ENCODE peak calls at places on chromosomes 16 and 17, in four cellular contexts. A is heart right ventricle, Y is NCI-H1048, N is M059J. V is an unnamed sample.

GRCh38 chr17:325270-325976 is 27.2 kb downstream of the RPH3AL start:
- DNase-seq in N (no peak), Y (no peak), A (no peak), V (no peak)

GRCh38 chr16:28090646-28091377 is 27.3 kb upstream of the GSG1L start:
- DNase-seq in A (no peak), N (peak), Y (no peak), V (peak)

GRCh38 chr16:70757183-70757582 is 43.8 kb downstream of the VAC14 start:
- DNase-seq in Y (no peak), N (no peak), A (no peak), V (no peak)

GRCh38 chr16:88540346-88540977 is 29.7 kb upstream of the ZC3H18 start:
- DNase-seq in N (no peak), Y (no peak), A (no peak), V (no peak)

GRCh38 chr16:29307598-29308507 is 98.7 kb downstream of the NPIPB11 start:
- DNase-seq in A (no peak), Y (no peak), N (peak), V (no peak)

GRCh38 chr16:29708917-29709600 is 30.1 kb downstream of the QPRT start:
- DNase-seq in Y (no peak), A (no peak), N (no peak), V (no peak)

GRCh38 chr17:27415090-27415795 is 41.0 kb upstream of the KSR1 start:
- DNase-seq in N (no peak), Y (no peak), A (no peak), V (peak)

GRCh38 chr17:44981221-44981968 is 13.3 kb upstream of the C1QL1 start:
- DNase-seq in Y (no peak), A (no peak), N (peak), V (no peak)

GRCh38 chr16:62077998-62078397 is 41.8 kb upstream of the CDH8 start:
- DNase-seq in Y (peak), A (no peak), N (peak), V (peak)

GRCh38 chr17:64653325-64653984 is 8.7 kb downstream of the SMURF2 start:
- DNase-seq in A (no peak), N (peak), Y (no peak), V (no peak)

GRCh38 chr17:1002771-1003555 is 6.0 kb downstream of the TIMM22 start:
- DNase-seq in N (no peak), Y (no peak), A (no peak), V (no peak)

GRCh38 chr17:78265121-78265520 is 33.7 kb downstream of the TMEM235 start:
- DNase-seq in N (no peak), A (no peak), Y (no peak), V (no peak)

GRCh38 chr16:58016841-58017446 is 8.6 kb upstream of the MMP15 start:
- DNase-seq in N (no peak), Y (no peak), A (no peak), V (peak)

GRCh38 chr16:10647264-10647720 is 47.4 kb downstream of the TEKT5 start:
- DNase-seq in Y (no peak), A (no peak), N (no peak), V (no peak)

GRCh38 chr16:81238296-81239011 is at the start of gene BCO1:
- DNase-seq in Y (no peak), A (no peak), N (peak), V (no peak)

GRCh38 chr16:19289805-19290490 is 4.4 kb downstream of the CLEC19A start:
- DNase-seq in A (no peak), Y (no peak), N (no peak), V (peak)

GRCh38 chr17:3888343-3889171 is 4.3 kb downstream of the CAMKK1 start:
- DNase-seq in N (peak), Y (no peak), A (peak), V (peak)

GRCh38 chr17:67492824-67493490 is 115.9 kb downstream of the PITPNC1 start:
- DNase-seq in Y (no peak), A (no peak), N (no peak), V (no peak)

GRCh38 chr16:20404637-20405036 is at the start of gene PDILT:
- DNase-seq in A (no peak), Y (no peak), N (no peak), V (no peak)